ENCODE peak calls at places on chromosomes 12 and 14, in four cellular contexts. C is cardiac fibroblast; Y is activated naive CD4-positive, alpha-beta T cell treated with anti-CD3 and anti-CD28 coated beads, Interleukin-2, amount 50 U/mL, for 72 hours; J is SK-N-SH. I is an unnamed sample.

GRCh38 chr14:58160561-58160960 is 8.5 kb upstream of the ARMH4 start:
- DNase-seq in C (no peak), Y (no peak), J (no peak), I (no peak)

GRCh38 chr14:38618514-38618913 is 362.6 kb upstream of the CLEC14A start:
- DNase-seq in C (no peak), Y (no peak), J (no peak), I (no peak)

GRCh38 chr12:75725505-75726120 is 214.2 kb upstream of the KRR1 start:
- DNase-seq in C (no peak), Y (no peak), J (no peak), I (peak; percentile 59)

GRCh38 chr12:21892341-21892740 is 48.9 kb downstream of the ABCC9 start:
- DNase-seq in C (no peak), Y (no peak), J (no peak), I (no peak)

GRCh38 chr14:67674480-67675218 is at the start of gene VTI1B:
- DNase-seq in C (peak; percentile 78), Y (peak; percentile 70), J (peak; percentile 94), I (peak; percentile 43)

GRCh38 chr12:119417440-119417839 is 82.9 kb downstream of the CCDC60 start:
- DNase-seq in C (no peak), Y (no peak), J (no peak), I (no peak)

GRCh38 chr14:32428875-32429274 is 99.8 kb downstream of the AKAP6 start:
- DNase-seq in C (no peak), Y (no peak), J (no peak), I (no peak)

GRCh38 chr12:72957454-72957853 is 685.3 kb downstream of the TRHDE start:
- DNase-seq in C (no peak), Y (no peak), J (no peak), I (no peak)

GRCh38 chr14:104334812-104335161 is 196.4 kb downstream of the KIF26A start:
- DNase-seq in C (no peak), Y (no peak), J (no peak), I (no peak)

GRCh38 chr14:73239463-73240241 is 2.3 kb downstream of the PAPLN start:
- DNase-seq in C (peak; percentile 75), Y (peak; percentile 30), J (peak; percentile 74), I (no peak)

GRCh38 chr12:29752121-29752520 is 31.6 kb downstream of the TMTC1 start:
- DNase-seq in C (no peak), Y (no peak), J (no peak), I (no peak)

GRCh38 chr14:35404246-35404495 is 378 bp downstream of the NFKBIA start:
- DNase-seq in C (no peak), Y (no peak), J (no peak), I (no peak)

GRCh38 chr12:48104531-48104930 is 1.3 kb downstream of the SENP1 start:
- DNase-seq in C (no peak), Y (no peak), J (no peak), I (no peak)

GRCh38 chr12:27424631-27425230 is 21.8 kb upstream of the SMCO2 start:
- DNase-seq in C (peak; percentile 90), Y (no peak), J (peak; percentile 19), I (peak; percentile 19)

GRCh38 chr14:24329736-24330135 is 5.1 kb downstream of the ADCY4 start:
- DNase-seq in C (no peak), Y (no peak), J (no peak), I (no peak)

GRCh38 chr12:241266-241665 is 21.4 kb downstream of the SLC6A13 start:
- DNase-seq in C (no peak), Y (no peak), J (no peak), I (no peak)

GRCh38 chr12:10310926-10311705 is 3.4 kb downstream of the KLRD1 start:
- DNase-seq in C (peak; percentile 31), Y (no peak), J (no peak), I (no peak)

GRCh38 chr14:72845196-72845595 is 48.7 kb downstream of the DPF3 start:
- DNase-seq in C (no peak), Y (no peak), J (no peak), I (no peak)

GRCh38 chr14:85702937-85703336 is 173.0 kb downstream of the FLRT2 start:
- DNase-seq in C (peak; percentile 12), Y (no peak), J (no peak), I (no peak)

GRCh38 chr14:56036353-56036752 is 81.9 kb upstream of the PELI2 start:
- DNase-seq in C (no peak), Y (no peak), J (no peak), I (no peak)

GRCh38 chr12:63400746-63401145 is 249.7 kb upstream of the AVPR1A start:
- DNase-seq in C (peak; percentile 22), Y (no peak), J (no peak), I (peak; percentile 20)

I was measured in H4.